ENCODE peak calls at places on chromosomes 13 and 19, in six cellular contexts. N is NCI-H460; A is NCI-H69; P is aorta; E is naive thymus-derived CD8-positive, alpha-beta T cell; I is KG1. D is an unnamed sample.

GRCh38 chr19:5137571-5138124 is 168.7 kb downstream of the KDM4B start:
- DNase-seq in N (no peak), A (peak), P (no peak), E (peak), I (no peak), D (no peak)

GRCh38 chr19:33678796-33679195 is 57.0 kb downstream of the CHST8 start:
- DNase-seq in N (no peak), A (peak), P (peak), E (no peak), I (no peak), D (no peak)

GRCh38 chr13:99055286-99056073 is 77.6 kb upstream of the DOCK9 start:
- DNase-seq in N (no peak), A (no peak), P (no peak), E (no peak), I (no peak), D (no peak)

GRCh38 chr19:51821921-51822716 is 27.2 kb downstream of the FPR3 start:
- DNase-seq in N (no peak), A (no peak), P (no peak), E (no peak), I (no peak), D (no peak)

GRCh38 chr19:43474986-43475705 is 9.7 kb upstream of the LYPD3 start:
- DNase-seq in N (peak), A (peak), P (peak), E (peak), I (no peak), D (peak)

GRCh38 chr13:83057119-83057518 is 825.2 kb downstream of the SLITRK1 start:
- DNase-seq in N (no peak), A (peak), P (no peak), E (no peak), I (no peak), D (no peak)

GRCh38 chr13:73337511-73337910 is 278.7 kb downstream of the KLF5 start:
- DNase-seq in N (no peak), A (no peak), P (no peak), E (no peak), I (no peak), D (no peak)

GRCh38 chr13:99062593-99062992 is 84.7 kb upstream of the DOCK9 start:
- DNase-seq in N (no peak), A (peak), P (peak), E (no peak), I (no peak), D (no peak)

GRCh38 chr19:31515931-31516330 is 166.7 kb upstream of the TSHZ3 start:
- DNase-seq in N (no peak), A (no peak), P (no peak), E (no peak), I (no peak), D (no peak)

GRCh38 chr19:3849092-3849491 is 19.7 kb downstream of the ZFR2 start:
- DNase-seq in N (no peak), A (peak), P (no peak), E (peak), I (peak), D (peak)

GRCh38 chr19:9498183-9498902 is at the start of gene ZNF560:
- DNase-seq in N (no peak), A (no peak), P (no peak), E (no peak), I (peak), D (no peak)

GRCh38 chr13:66835040-66835628 is 395.0 kb downstream of the PCDH9 start:
- DNase-seq in N (no peak), A (peak), P (no peak), E (no peak), I (no peak), D (no peak)

GRCh38 chr19:4807188-4807587 is 15.7 kb downstream of the FEM1A start:
- DNase-seq in N (no peak), A (no peak), P (no peak), E (no peak), I (peak), D (no peak)

GRCh38 chr13:25784119-25784518 is 267.7 kb downstream of the SHISA2 start:
- DNase-seq in N (no peak), A (no peak), P (no peak), E (no peak), I (no peak), D (no peak)

GRCh38 chr13:77554079-77554478 is 18.6 kb downstream of the SCEL start:
- DNase-seq in N (no peak), A (no peak), P (no peak), E (no peak), I (no peak), D (no peak)

D was measured in central memory CD4-positive, alpha-beta T cell.